ENCODE peak calls at places on chromosomes 16 and 17, in ten cellular contexts. One of them, this sample, is unnamed. For H3K9me3, the result is how much of the 10 kb centered on the place peaks cover.

GRCh38 chr16:10231563-10231962 is 49.3 kb upstream of the GRIN2A start:
- DNase-seq in HCT116: no peak
- DNase-seq in PC-3: no peak
- DNase-seq in IMR-90: no peak
- DNase-seq in A549: no peak
- DNase-seq in neuronal stem cell: no peak
- DNase-seq in PC-9: no peak
- DNase-seq in GM23248: no peak
- DNase-seq in astrocyte: no peak
- DNase-seq in mammary epithelial cell: no peak
- DNase-seq in this sample: no peak

GRCh38 chr16:31141489-31142108 is 6.1 kb upstream of the PRSS8 start:
- DNase-seq in HCT116: no peak
- DNase-seq in PC-3: no peak
- DNase-seq in IMR-90: peak
- DNase-seq in A549: no peak
- DNase-seq in neuronal stem cell: no peak
- DNase-seq in PC-9: peak
- DNase-seq in GM23248: peak
- DNase-seq in astrocyte: peak
- DNase-seq in mammary epithelial cell: peak
- DNase-seq in this sample: no peak

GRCh38 chr16:11100239-11100750 is 155.7 kb downstream of the SOCS1 start:
- DNase-seq in HCT116: peak
- DNase-seq in PC-3: peak
- DNase-seq in IMR-90: peak
- DNase-seq in A549: no peak
- DNase-seq in neuronal stem cell: no peak
- DNase-seq in PC-9: peak
- DNase-seq in GM23248: peak
- DNase-seq in astrocyte: peak
- DNase-seq in mammary epithelial cell: no peak
- DNase-seq in this sample: no peak

GRCh38 chr17:65754081-65754480 is 192.6 kb upstream of the AXIN2 start:
- DNase-seq in HCT116: no peak
- DNase-seq in PC-3: no peak
- DNase-seq in IMR-90: no peak
- DNase-seq in A549: no peak
- DNase-seq in neuronal stem cell: no peak
- DNase-seq in PC-9: no peak
- DNase-seq in GM23248: no peak
- DNase-seq in astrocyte: no peak
- DNase-seq in mammary epithelial cell: no peak
- DNase-seq in this sample: no peak

GRCh38 chr17:74619077-74619673 is 4.4 kb downstream of the CD300E start:
- DNase-seq in HCT116: no peak
- DNase-seq in PC-3: no peak
- DNase-seq in IMR-90: no peak
- DNase-seq in A549: no peak
- DNase-seq in neuronal stem cell: no peak
- DNase-seq in PC-9: no peak
- DNase-seq in GM23248: peak
- DNase-seq in astrocyte: no peak
- DNase-seq in mammary epithelial cell: no peak
- DNase-seq in this sample: no peak

GRCh38 chr16:70258065-70258464 is 6.3 kb upstream of the EXOSC6 start:
- DNase-seq in HCT116: no peak
- DNase-seq in PC-3: no peak
- DNase-seq in IMR-90: no peak
- DNase-seq in A549: no peak
- DNase-seq in neuronal stem cell: no peak
- DNase-seq in PC-9: no peak
- DNase-seq in GM23248: no peak
- DNase-seq in astrocyte: no peak
- DNase-seq in mammary epithelial cell: no peak
- DNase-seq in this sample: no peak

GRCh38 chr16:54542805-54543504 is 256.4 kb upstream of the IRX3 start:
- DNase-seq in HCT116: no peak
- DNase-seq in PC-3: no peak
- DNase-seq in IMR-90: no peak
- DNase-seq in A549: no peak
- DNase-seq in neuronal stem cell: no peak
- DNase-seq in PC-9: no peak
- DNase-seq in GM23248: no peak
- DNase-seq in astrocyte: no peak
- DNase-seq in mammary epithelial cell: no peak
- DNase-seq in this sample: no peak

GRCh38 chr17:76335716-76336381 is 17.9 kb downstream of the PRPSAP1 start:
- DNase-seq in HCT116: no peak
- DNase-seq in PC-3: no peak
- DNase-seq in IMR-90: no peak
- DNase-seq in A549: no peak
- DNase-seq in neuronal stem cell: no peak
- DNase-seq in PC-9: no peak
- DNase-seq in GM23248: no peak
- DNase-seq in astrocyte: no peak
- DNase-seq in mammary epithelial cell: no peak
- DNase-seq in this sample: no peak

GRCh38 chr17:19996502-19996901 is 12.7 kb upstream of the SPECC1 start:
- DNase-seq in HCT116: no peak
- DNase-seq in PC-3: no peak
- DNase-seq in IMR-90: no peak
- DNase-seq in A549: no peak
- DNase-seq in neuronal stem cell: no peak
- DNase-seq in PC-9: no peak
- DNase-seq in GM23248: no peak
- DNase-seq in astrocyte: no peak
- DNase-seq in mammary epithelial cell: no peak
- DNase-seq in this sample: no peak

GRCh38 chr16:66566051-66566901 is at the start of gene CMTM1:
- DNase-seq in HCT116: no peak
- DNase-seq in PC-3: no peak
- DNase-seq in IMR-90: no peak
- DNase-seq in A549: no peak
- DNase-seq in neuronal stem cell: no peak
- DNase-seq in PC-9: no peak
- DNase-seq in GM23248: no peak
- DNase-seq in astrocyte: no peak
- DNase-seq in mammary epithelial cell: no peak
- DNase-seq in this sample: no peak

GRCh38 chr17:76688165-76688622 is 22.6 kb downstream of the MXRA7 start:
- DNase-seq in HCT116: no peak
- DNase-seq in PC-3: peak
- DNase-seq in IMR-90: no peak
- DNase-seq in A549: no peak
- DNase-seq in neuronal stem cell: no peak
- DNase-seq in PC-9: no peak
- DNase-seq in GM23248: peak
- DNase-seq in astrocyte: no peak
- DNase-seq in mammary epithelial cell: peak
- DNase-seq in this sample: no peak

GRCh38 chr17:50048146-50048720 is 7.7 kb upstream of the ITGA3 start:
- DNase-seq in HCT116: no peak
- DNase-seq in PC-3: peak
- DNase-seq in IMR-90: no peak
- DNase-seq in A549: no peak
- DNase-seq in neuronal stem cell: no peak
- DNase-seq in PC-9: no peak
- DNase-seq in GM23248: no peak
- DNase-seq in astrocyte: peak
- DNase-seq in mammary epithelial cell: no peak
- DNase-seq in this sample: no peak

GRCh38 chr16:1377406-1378010 is 25.8 kb downstream of the GNPTG start:
- DNase-seq in HCT116: no peak
- DNase-seq in PC-3: no peak
- DNase-seq in IMR-90: no peak
- DNase-seq in A549: no peak
- DNase-seq in neuronal stem cell: no peak
- DNase-seq in PC-9: no peak
- DNase-seq in GM23248: no peak
- DNase-seq in astrocyte: no peak
- DNase-seq in mammary epithelial cell: no peak
- DNase-seq in this sample: no peak
- H3K4me2 ChIP-seq in HCT116: peak
- H3K4me2 ChIP-seq in PC-3: peak
- H3K4me2 ChIP-seq in IMR-90: no peak
- H3K4me2 ChIP-seq in A549: peak
- H3K4me2 ChIP-seq in neuronal stem cell: no peak
- H3K4me2 ChIP-seq in PC-9: peak
- H3K4me2 ChIP-seq in GM23248: no peak
- H3K4me2 ChIP-seq in astrocyte: no peak
- H3K4me2 ChIP-seq in mammary epithelial cell: no peak
- H3K4me2 ChIP-seq in this sample: peak

GRCh38 chr17:39921323-39921722 is 2.9 kb upstream of the GSDMB start:
- DNase-seq in HCT116: no peak
- DNase-seq in PC-3: no peak
- DNase-seq in IMR-90: no peak
- DNase-seq in A549: no peak
- DNase-seq in neuronal stem cell: no peak
- DNase-seq in PC-9: no peak
- DNase-seq in GM23248: no peak
- DNase-seq in astrocyte: no peak
- DNase-seq in mammary epithelial cell: no peak
- DNase-seq in this sample: no peak

GRCh38 chr17:39924691-39925055 is 2.7 kb downstream of the ORMDL3 start:
- DNase-seq in HCT116: no peak
- DNase-seq in PC-3: no peak
- DNase-seq in IMR-90: no peak
- DNase-seq in A549: no peak
- DNase-seq in neuronal stem cell: no peak
- DNase-seq in PC-9: no peak
- DNase-seq in GM23248: no peak
- DNase-seq in astrocyte: no peak
- DNase-seq in mammary epithelial cell: no peak
- DNase-seq in this sample: no peak

GRCh38 chr17:39922006-39922405 is 3.6 kb upstream of the GSDMB start:
- DNase-seq in HCT116: no peak
- DNase-seq in PC-3: no peak
- DNase-seq in IMR-90: no peak
- DNase-seq in A549: no peak
- DNase-seq in neuronal stem cell: no peak
- DNase-seq in PC-9: no peak
- DNase-seq in GM23248: no peak
- DNase-seq in astrocyte: no peak
- DNase-seq in mammary epithelial cell: no peak
- DNase-seq in this sample: no peak

GRCh38 chr17:39923836-39924690 is 3.3 kb downstream of the ORMDL3 start:
- DNase-seq in HCT116: no peak
- DNase-seq in PC-3: peak
- DNase-seq in IMR-90: peak
- DNase-seq in A549: no peak
- DNase-seq in neuronal stem cell: no peak
- DNase-seq in PC-9: no peak
- DNase-seq in GM23248: peak
- DNase-seq in astrocyte: no peak
- DNase-seq in mammary epithelial cell: no peak
- DNase-seq in this sample: no peak

GRCh38 chr17:39923230-39923629 is 4.2 kb downstream of the ORMDL3 start:
- DNase-seq in HCT116: no peak
- DNase-seq in PC-3: no peak
- DNase-seq in IMR-90: no peak
- DNase-seq in A549: no peak
- DNase-seq in neuronal stem cell: no peak
- DNase-seq in PC-9: no peak
- DNase-seq in GM23248: no peak
- DNase-seq in astrocyte: no peak
- DNase-seq in mammary epithelial cell: no peak
- DNase-seq in this sample: no peak
- H3K9me3 ChIP-seq in HCT116: under half
- H3K9me3 ChIP-seq in PC-3: under half
- H3K9me3 ChIP-seq in IMR-90: under half
- H3K9me3 ChIP-seq in A549: under half
- H3K9me3 ChIP-seq in neuronal stem cell: under half
- H3K9me3 ChIP-seq in PC-9: under half
- H3K9me3 ChIP-seq in GM23248: under half
- H3K9me3 ChIP-seq in astrocyte: under half
- H3K9me3 ChIP-seq in mammary epithelial cell: under half
- H3K9me3 ChIP-seq in this sample: under half

GRCh38 chr16:8926827-8927226 is 36.9 kb downstream of the USP7 start:
- DNase-seq in HCT116: no peak
- DNase-seq in PC-3: no peak
- DNase-seq in IMR-90: no peak
- DNase-seq in A549: no peak
- DNase-seq in neuronal stem cell: no peak
- DNase-seq in PC-9: no peak
- DNase-seq in GM23248: no peak
- DNase-seq in astrocyte: no peak
- DNase-seq in mammary epithelial cell: no peak
- DNase-seq in this sample: no peak
- H3K4me2 ChIP-seq in HCT116: no peak
- H3K4me2 ChIP-seq in PC-3: no peak
- H3K4me2 ChIP-seq in IMR-90: no peak
- H3K4me2 ChIP-seq in A549: no peak
- H3K4me2 ChIP-seq in neuronal stem cell: no peak
- H3K4me2 ChIP-seq in PC-9: no peak
- H3K4me2 ChIP-seq in GM23248: no peak
- H3K4me2 ChIP-seq in astrocyte: no peak
- H3K4me2 ChIP-seq in mammary epithelial cell: no peak
- H3K4me2 ChIP-seq in this sample: no peak

GRCh38 chr17:70111201-70111600 is 36.2 kb downstream of the KCNJ16 start:
- DNase-seq in HCT116: no peak
- DNase-seq in PC-3: no peak
- DNase-seq in IMR-90: no peak
- DNase-seq in A549: no peak
- DNase-seq in neuronal stem cell: no peak
- DNase-seq in PC-9: no peak
- DNase-seq in GM23248: no peak
- DNase-seq in astrocyte: no peak
- DNase-seq in mammary epithelial cell: no peak
- DNase-seq in this sample: no peak
- H3K9me3 ChIP-seq in HCT116: under half
- H3K9me3 ChIP-seq in PC-3: under half
- H3K9me3 ChIP-seq in IMR-90: under half
- H3K9me3 ChIP-seq in A549: under half
- H3K9me3 ChIP-seq in neuronal stem cell: under half
- H3K9me3 ChIP-seq in PC-9: under half
- H3K9me3 ChIP-seq in GM23248: under half
- H3K9me3 ChIP-seq in astrocyte: under half
- H3K9me3 ChIP-seq in mammary epithelial cell: under half
- H3K9me3 ChIP-seq in this sample: under half